ENCODE peak calls at places on chromosome 1, in six cellular contexts. A is breast epithelium, H is stomach, T is left ventricle myocardium inferior, G is H9, U is prostate gland. L is an unnamed sample.

GRCh38 chr1:94009304-94009703 is 100.1 kb upstream of the GCLM start:
- DNase-seq in A (no peak), H (no peak), T (no peak), G (no peak), U (no peak), L (no peak)

GRCh38 chr1:207335695-207336363 is 14.4 kb downstream of the CD55 start:
- DNase-seq in A (no peak), H (no peak), T (no peak), G (no peak), U (no peak), L (peak; percentile 20)

GRCh38 chr1:195026792-195027191 is 1581.4 kb downstream of the KCNT2 start:
- DNase-seq in A (no peak), H (no peak), T (no peak), G (no peak), U (no peak), L (no peak)

GRCh38 chr1:203742446-203742845 is 22.5 kb upstream of the LAX1 start:
- DNase-seq in A (no peak), H (no peak), T (no peak), G (no peak), U (no peak), L (no peak)

GRCh38 chr1:224726783-224727182 is 110.7 kb downstream of the CNIH3 start:
- DNase-seq in A (peak; percentile 46), H (no peak), T (no peak), G (no peak), U (no peak), L (no peak)

GRCh38 chr1:156625436-156626078 is 6.3 kb downstream of the HAPLN2 start:
- DNase-seq in A (no peak), H (peak; percentile 61), T (peak; percentile 52), G (no peak), U (no peak), L (peak; percentile 73)

GRCh38 chr1:216621536-216621935 is 101.7 kb downstream of the ESRRG start:
- DNase-seq in A (no peak), H (no peak), T (no peak), G (no peak), U (no peak), L (no peak)

GRCh38 chr1:240496941-240497340 is 115.0 kb downstream of the GREM2 start:
- DNase-seq in A (no peak), H (no peak), T (no peak), G (no peak), U (no peak), L (no peak)

GRCh38 chr1:75203415-75204277 is 69.5 kb downstream of the LHX8 start:
- DNase-seq in A (no peak), H (no peak), T (no peak), G (no peak), U (no peak), L (peak; percentile 76)

GRCh38 chr1:5836776-5837440 is 155.3 kb downstream of the NPHP4 start:
- DNase-seq in A (peak; percentile 31), H (no peak), T (no peak), G (peak; percentile 26), U (no peak), L (no peak)

GRCh38 chr1:28955930-28956552 is 41.7 kb downstream of the EPB41 start:
- DNase-seq in A (no peak), H (no peak), T (no peak), G (no peak), U (no peak), L (no peak)

GRCh38 chr1:184075040-184076029 is 23.8 kb downstream of the TSEN15 start:
- DNase-seq in A (no peak), H (no peak), T (no peak), G (no peak), U (peak; percentile 46), L (peak; percentile 73)

GRCh38 chr1:45332346-45332720 is 5.6 kb downstream of the HPDL start:
- DNase-seq in A (no peak), H (no peak), T (no peak), G (no peak), U (no peak), L (no peak)
- H3K4me1 ChIP-seq in A (no peaks in the 10 kb centered on the region), H (peaks cover 21% of the 10 kb centered on the region), T (peaks cover 17% of the 10 kb centered on the region), G (peaks cover 4% of the 10 kb centered on the region), U (peaks cover 3% of the 10 kb centered on the region), L (peaks cover 24% of the 10 kb centered on the region)

DNA sequence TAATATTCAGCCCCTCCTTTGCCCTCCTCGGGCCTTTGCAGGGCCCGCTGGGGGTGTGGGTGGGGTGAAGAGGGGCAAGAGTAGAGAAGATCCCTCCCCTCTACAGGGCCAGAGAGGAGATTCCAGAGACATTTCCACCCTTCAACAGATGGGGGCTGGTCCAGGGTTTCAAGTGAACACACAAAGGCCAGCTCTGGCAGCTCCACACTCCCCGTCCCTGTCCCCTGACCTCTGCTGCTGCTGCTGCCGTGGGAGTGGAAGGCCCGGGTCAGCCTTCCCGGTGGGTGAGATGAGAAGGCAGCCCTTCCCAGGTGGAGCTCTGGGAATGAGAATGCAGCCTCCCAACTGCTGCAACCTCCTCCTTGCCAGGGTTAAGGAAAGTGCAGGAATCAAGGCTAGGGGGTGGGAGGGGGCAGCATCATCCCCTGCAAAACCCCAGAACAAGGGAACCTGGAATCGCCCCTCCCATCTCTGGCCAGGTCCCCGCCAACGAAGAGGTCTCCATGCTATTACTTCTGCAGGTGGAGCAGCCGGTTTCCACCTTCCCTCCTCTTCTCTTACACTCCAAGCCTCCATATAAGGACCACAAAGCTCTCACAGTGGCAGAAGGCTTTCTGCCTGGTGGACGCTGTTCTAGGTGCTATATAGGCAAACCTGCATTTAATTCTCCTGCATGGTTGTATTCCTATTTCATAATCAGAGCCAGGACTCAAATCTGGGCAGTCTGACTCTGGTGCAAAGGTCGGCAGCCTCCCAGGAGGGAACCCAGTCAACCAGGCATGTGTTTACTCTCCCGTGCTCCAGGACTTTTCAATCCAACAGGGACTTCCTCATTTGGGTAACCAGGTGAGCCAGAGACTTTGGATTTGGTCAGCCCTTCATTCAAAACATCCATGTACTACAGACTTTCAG is 22.9 kb upstream of the ARHGEF10L start:
- DNase-seq in A (no peak), H (peak; percentile 85), T (no peak), G (no peak), U (no peak), L (peak; percentile 52)
- H3K27me3 ChIP-seq in A (no peaks in the 10 kb centered on the region), H (no peaks in the 10 kb centered on the region), T (peaks cover 8% of the 10 kb centered on the region), G (no peaks in the 10 kb centered on the region), U (no peaks in the 10 kb centered on the region), L (no peaks in the 10 kb centered on the region)

DNA sequence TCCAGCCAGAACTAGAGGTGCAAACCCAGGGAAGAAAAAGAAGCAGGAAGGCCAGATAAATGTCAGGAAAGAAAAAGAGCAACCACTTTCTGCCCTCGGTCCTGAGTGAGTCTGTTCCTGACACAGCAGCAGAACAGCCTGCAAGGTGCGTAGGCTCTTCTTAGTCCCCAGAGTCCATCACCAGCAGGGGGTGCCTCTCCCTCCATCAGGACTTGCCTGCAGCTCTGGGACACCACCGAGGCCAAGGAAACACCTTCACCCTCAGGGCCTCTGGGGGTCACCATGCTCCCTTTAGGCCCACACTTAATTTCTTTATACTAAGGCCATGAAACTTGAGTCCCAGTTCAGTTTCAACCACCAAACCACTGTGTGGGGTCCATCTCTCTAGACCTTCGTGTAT is 43.7 kb upstream of the NFASC start:
- DNase-seq in A (no peak), H (no peak), T (no peak), G (peak; percentile 87), U (no peak), L (peak; percentile 91)
- H3K4me1 ChIP-seq in A (peaks cover 1% of the 10 kb centered on the region), H (peaks cover 11% of the 10 kb centered on the region), T (peaks cover 34% of the 10 kb centered on the region), G (no peaks in the 10 kb centered on the region), U (peaks cover 4% of the 10 kb centered on the region), L (peaks cover 21% of the 10 kb centered on the region)

DNA sequence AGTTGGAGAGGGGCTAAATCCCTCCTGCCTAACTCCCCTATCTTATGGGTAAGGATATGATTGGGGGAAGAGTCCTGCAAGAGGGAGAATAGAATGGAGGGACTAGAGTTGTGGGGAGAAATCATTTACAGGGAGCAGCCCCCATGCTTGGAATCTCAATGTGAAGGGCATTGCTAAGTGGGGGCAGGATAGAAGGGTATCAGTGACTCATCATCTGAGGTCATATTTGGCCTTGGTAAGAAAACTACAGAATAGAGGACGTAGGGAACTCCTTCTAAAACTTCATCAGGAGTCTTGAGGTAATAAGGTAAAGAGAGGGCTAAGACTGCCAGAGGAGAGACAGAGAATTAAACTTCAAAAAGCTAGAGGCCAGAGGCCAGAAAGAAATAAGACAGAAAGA is 489 bp downstream of the HJV start:
- DNase-seq in A (no peak), H (no peak), T (no peak), G (no peak), U (no peak), L (no peak)
- H3K27me3 ChIP-seq in A (no peaks in the 10 kb centered on the region), H (peaks cover 15% of the 10 kb centered on the region), T (peaks cover 28% of the 10 kb centered on the region), G (peaks cover 10% of the 10 kb centered on the region), U (no peaks in the 10 kb centered on the region), L (peaks cover 48% of the 10 kb centered on the region)

DNA sequence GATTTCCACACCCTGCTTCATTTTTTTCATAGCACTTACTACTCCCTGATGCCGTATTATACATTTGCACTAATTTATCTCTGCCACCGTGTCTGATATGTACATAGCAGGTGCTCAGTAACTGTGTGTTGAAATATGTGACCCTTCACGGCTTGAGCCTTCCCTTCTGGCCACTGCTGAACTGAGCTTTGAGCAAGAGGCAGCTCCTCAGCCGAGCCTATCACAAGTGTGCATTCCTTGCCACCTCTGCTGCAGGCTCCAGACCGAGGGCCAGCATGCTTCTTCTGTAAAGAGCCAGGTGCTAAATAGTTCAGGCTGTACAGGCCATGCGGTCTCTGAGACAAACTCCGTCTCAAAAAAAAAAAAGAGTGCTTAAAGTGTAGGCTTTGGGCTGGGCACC is 22.6 kb downstream of the PLEKHM2 start:
- DNase-seq in A (no peak), H (peak; percentile 41), T (no peak), G (no peak), U (no peak), L (no peak)
- H3K4me1 ChIP-seq in A (peaks cover 5% of the 10 kb centered on the region), H (peaks cover 34% of the 10 kb centered on the region), T (peaks cover 100% of the 10 kb centered on the region), G (no peaks in the 10 kb centered on the region), U (peaks cover 3% of the 10 kb centered on the region), L (peaks cover 3% of the 10 kb centered on the region)

DNA sequence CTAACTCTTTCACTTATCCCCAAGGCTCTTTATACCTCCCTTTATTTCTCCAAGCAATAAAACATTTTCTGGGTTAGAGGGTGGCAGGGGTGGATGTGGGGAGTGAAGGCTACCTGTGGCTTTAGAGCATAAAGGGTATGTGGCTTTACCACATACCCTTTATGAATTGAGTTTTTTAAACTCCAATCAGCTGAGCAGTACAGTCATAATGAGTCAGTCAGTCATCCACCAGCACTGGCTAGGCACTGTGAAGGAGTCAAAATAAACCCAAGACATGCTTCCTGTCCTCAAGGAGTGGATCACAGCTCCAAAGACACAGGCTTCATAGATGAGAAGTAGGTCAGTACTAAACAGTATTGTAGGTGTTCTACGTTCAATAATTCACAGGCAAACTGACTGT is 2.6 kb upstream of the TDRD10 start:
- DNase-seq in A (no peak), H (no peak), T (no peak), G (no peak), U (no peak), L (no peak)
- H3K27me3 ChIP-seq in A (no peaks in the 10 kb centered on the region), H (peaks cover 39% of the 10 kb centered on the region), T (peaks cover 44% of the 10 kb centered on the region), G (peaks cover 42% of the 10 kb centered on the region), U (peaks cover 8% of the 10 kb centered on the region), L (peaks cover 68% of the 10 kb centered on the region)

DNA sequence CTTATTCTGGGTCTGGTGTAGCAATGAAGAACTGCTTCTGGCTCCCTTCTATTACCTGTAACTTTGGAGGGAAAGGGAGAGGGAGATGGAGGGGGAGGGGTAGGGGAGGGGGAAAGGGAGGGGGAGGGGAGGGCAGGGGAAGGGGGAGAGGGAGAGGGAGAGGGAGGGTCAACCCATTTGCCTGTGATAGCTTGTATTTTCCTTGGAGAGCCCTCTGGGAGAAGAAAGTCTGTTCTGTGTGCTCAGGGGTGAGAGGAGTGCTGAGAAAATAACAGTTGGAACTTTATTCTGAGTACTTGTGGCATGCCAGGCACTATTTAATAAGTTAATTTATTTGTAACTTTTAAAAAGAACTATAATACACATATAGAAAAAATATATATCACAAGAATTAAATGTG is 70.7 kb upstream of the TSPAN2 start:
- DNase-seq in A (no peak), H (no peak), T (no peak), G (no peak), U (no peak), L (no peak)
- H3K4me1 ChIP-seq in A (no peaks in the 10 kb centered on the region), H (no peaks in the 10 kb centered on the region), T (peaks cover 11% of the 10 kb centered on the region), G (no peaks in the 10 kb centered on the region), U (no peaks in the 10 kb centered on the region), L (no peaks in the 10 kb centered on the region)

GRCh38 chr1:1431006-1431844 is 4.3 kb upstream of the VWA1 start:
- DNase-seq in A (no peak), H (no peak), T (no peak), G (no peak), U (no peak), L (no peak)
- H3K27me3 ChIP-seq in A (no peaks in the 10 kb centered on the region), H (peaks cover 9% of the 10 kb centered on the region), T (peaks cover 49% of the 10 kb centered on the region), G (no peaks in the 10 kb centered on the region), U (no peaks in the 10 kb centered on the region), L (no peaks in the 10 kb centered on the region)